ENCODE peak calls at places on chromosomes 7 and 10, in four cellular contexts. E is lower lobe of right lung; T is CD4-positive, alpha-beta T cell; M is cardiac fibroblast. G is an unnamed sample.

GRCh38 chr7:23544913-23545354 is 13.2 kb upstream of the TRA2A start:
- DNase-seq in M (peak; percentile 61), E (no peak), T (no peak), G (peak; percentile 75)

GRCh38 chr7:75663302-75663907 is 75.3 kb downstream of the HIP1 start:
- DNase-seq in M (no peak), T (no peak), E (no peak), G (no peak)

GRCh38 chr7:150383710-150384397 is 4.7 kb downstream of the ZNF775 start:
- DNase-seq in T (no peak), M (no peak), E (no peak), G (no peak)

GRCh38 chr10:132421377-132422168 is 24.6 kb downstream of the PWWP2B start:
- DNase-seq in E (peak; percentile 91), M (peak; percentile 46), T (no peak), G (peak; percentile 45)

GRCh38 chr10:71262027-71262426 is 49.7 kb downstream of the UNC5B start:
- DNase-seq in M (no peak), T (no peak), E (no peak), G (no peak)

GRCh38 chr10:88117227-88117626 is 253.8 kb downstream of the PTEN start:
- DNase-seq in T (no peak), M (no peak), E (no peak), G (no peak)

GRCh38 chr7:5439572-5440496 is 16.2 kb upstream of the TNRC18 start:
- DNase-seq in T (no peak), E (no peak), M (no peak), G (no peak)

GRCh38 chr7:45293295-45293942 is 135.8 kb downstream of the RAMP3 start:
- DNase-seq in E (no peak), M (no peak), T (no peak), G (no peak)

GRCh38 chr7:2313450-2314208 is 612 bp downstream of the SNX8 start:
- DNase-seq in M (peak; percentile 32), T (no peak), E (no peak), G (peak; percentile 8)

GRCh38 chr10:83522456-83522855 is 616.9 kb upstream of the GHITM start:
- DNase-seq in M (no peak), T (no peak), E (no peak), G (no peak)

GRCh38 chr10:19921300-19922140 is 105.3 kb downstream of the PLXDC2 start:
- DNase-seq in M (peak; percentile 87), E (no peak), T (no peak), G (peak; percentile 65)

GRCh38 chr7:149027055-149027454 is 1.2 kb downstream of the PDIA4 start:
- DNase-seq in E (no peak), M (peak; percentile 18), T (no peak), G (no peak)

GRCh38 chr10:32951111-32951510 is 6.9 kb downstream of the ITGB1 start:
- DNase-seq in T (no peak), E (no peak), M (no peak), G (no peak)

GRCh38 chr7:85396676-85397075 is 209.8 kb upstream of the SEMA3D start:
- DNase-seq in M (no peak), T (no peak), E (no peak), G (no peak)

GRCh38 chr10:64376169-64376568 is 855.0 kb downstream of the REEP3 start:
- DNase-seq in T (no peak), E (no peak), M (no peak), G (peak; percentile 8)

GRCh38 chr7:31253486-31253885 is 87.0 kb downstream of the NEUROD6 start:
- DNase-seq in T (no peak), E (no peak), M (no peak), G (no peak)

GRCh38 chr10:36023939-36024338 is 381.8 kb upstream of the FZD8 start:
- DNase-seq in M (peak; percentile 95), E (no peak), T (no peak), G (peak; percentile 68)

GRCh38 chr7:30750010-30750409 is 1.9 kb upstream of the INMT start:
- DNase-seq in E (no peak), T (no peak), M (no peak), G (no peak)

GRCh38 chr10:92662852-92663251 is 26.9 kb upstream of the HHEX start:
- DNase-seq in M (no peak), T (no peak), E (no peak), G (no peak)

GRCh38 chr10:13990918-13991317 is 339.8 kb downstream of the FRMD4A start:
- DNase-seq in M (peak; percentile 71), T (no peak), E (no peak), G (no peak)

GRCh38 chr7:128783143-128783799 is 7.7 kb upstream of the OPN1SW start:
- DNase-seq in M (peak; percentile 93), T (no peak), E (no peak), G (peak; percentile 47)

GRCh38 chr7:128703605-128704004 is 31.5 kb downstream of the GARIN1A start:
- DNase-seq in M (no peak), E (no peak), T (no peak), G (no peak)

GRCh38 chr7:28774529-28775057 is 183.5 kb downstream of the TRIL start:
- DNase-seq in E (no peak), T (no peak), M (no peak), G (no peak)

GRCh38 chr10:49384268-49384953 is 11.5 kb downstream of the DRGX start:
- DNase-seq in T (no peak), E (no peak), M (no peak), G (no peak)

GRCh38 chr7:108118959-108119358 is 11.2 kb downstream of the LAMB4 start:
- DNase-seq in E (no peak), M (no peak), T (no peak), G (no peak)

GRCh38 chr7:149843566-149843965 is 5.4 kb downstream of the ZNF862 start:
- DNase-seq in M (no peak), E (no peak), T (no peak), G (no peak)

GRCh38 chr10:102628451-102628911 is 15.8 kb upstream of the TRIM8 start:
- DNase-seq in E (peak; percentile 69), M (peak; percentile 56), T (no peak), G (peak; percentile 70)

GRCh38 chr10:88849224-88849623 is 2.4 kb downstream of the ANKRD22 start:
- DNase-seq in E (no peak), M (peak; percentile 73), T (no peak), G (peak; percentile 8)

GRCh38 chr10:47340613-47341170 is 7.5 kb upstream of the RBP3 start:
- DNase-seq in M (peak; percentile 70), E (no peak), T (peak; percentile 68), G (peak; percentile 60)
- TF ChIP-seq CTCF in M (peak; percentile 93), E (peak; percentile 94), T (peak; percentile 99), G (peak; percentile 93)

GRCh38 chr10:116385311-116385710 is 42.3 kb upstream of the PNLIPRP3 start:
- DNase-seq in E (no peak), T (no peak), M (no peak), G (no peak)

GRCh38 chr10:116382290-116382689 is 45.4 kb upstream of the PNLIPRP3 start:
- DNase-seq in T (no peak), E (no peak), M (no peak), G (no peak)

GRCh38 chr10:116385994-116386809 is 41.4 kb upstream of the PNLIPRP3 start:
- DNase-seq in T (no peak), E (no peak), M (peak; percentile 62), G (peak; percentile 45)
- TF ChIP-seq CTCF in T (peak; percentile 65), E (peak; percentile 49), M (peak; percentile 42), G (peak; percentile 59)

DNA sequence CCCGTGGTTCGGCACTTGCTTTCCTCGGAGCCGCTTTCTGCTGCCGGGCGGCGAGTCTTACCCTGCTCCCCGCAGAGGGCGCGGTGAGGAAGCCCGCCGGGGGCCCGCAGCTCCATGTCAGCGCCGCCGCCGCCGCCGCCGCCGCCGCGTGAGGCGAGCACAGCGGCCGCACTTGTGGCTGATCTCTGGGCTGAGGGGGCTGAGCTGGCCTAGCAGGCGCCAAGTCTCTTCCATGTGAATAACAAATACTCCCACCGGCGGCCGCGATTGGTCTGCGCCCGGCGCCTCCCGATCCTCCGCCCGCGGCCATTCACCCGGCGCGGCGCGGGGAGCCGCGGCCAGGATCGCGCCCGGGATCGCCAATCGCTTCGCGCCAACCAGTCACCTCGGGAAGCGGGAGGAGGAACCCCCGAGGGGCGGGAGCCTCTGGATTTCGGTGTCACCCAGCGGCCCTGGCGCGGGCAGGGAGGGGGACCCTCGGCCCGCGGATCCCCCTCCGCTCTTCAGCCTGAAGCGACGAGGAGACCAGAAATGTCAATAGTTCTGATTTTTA is at the start of gene GRM8:
- DNase-seq in T (no peak), M (peak; percentile 29), E (peak; percentile 51), G (no peak)
- TF ChIP-seq CTCF in T (no peak), M (no peak), E (no peak), G (no peak)

GRCh38 chr7:103068429-103069403 is 5.9 kb downstream of the FBXL13 start:
- DNase-seq in E (no peak), M (no peak), T (no peak), G (no peak)

GRCh38 chr7:103071000-103071399 is 3.6 kb downstream of the FBXL13 start:
- DNase-seq in E (no peak), M (no peak), T (no peak), G (no peak)

GRCh38 chr7:103063895-103064294 is 10.7 kb downstream of the FBXL13 start:
- DNase-seq in E (no peak), T (no peak), M (no peak), G (no peak)

GRCh38 chr7:103065666-103066065 is 8.9 kb downstream of the FBXL13 start:
- DNase-seq in E (no peak), M (peak; percentile 46), T (peak; percentile 7), G (peak; percentile 57)
- TF ChIP-seq CTCF in E (peak; percentile 43), M (peak; percentile 69), T (no peak), G (peak; percentile 39)

GRCh38 chr7:50858528-50859245 is 76.0 kb upstream of the GRB10 start:
- DNase-seq in E (no peak), T (no peak), M (no peak), G (no peak)

GRCh38 chr7:50855526-50855925 is 72.8 kb upstream of the GRB10 start:
- DNase-seq in T (no peak), E (no peak), M (no peak), G (no peak)

GRCh38 chr7:50856231-50856630 is 73.5 kb upstream of the GRB10 start:
- DNase-seq in T (no peak), E (no peak), M (no peak), G (no peak)

GRCh38 chr7:50856821-50857220 is 74.1 kb upstream of the GRB10 start:
- DNase-seq in E (no peak), M (peak; percentile 15), T (no peak), G (no peak)

DNA sequence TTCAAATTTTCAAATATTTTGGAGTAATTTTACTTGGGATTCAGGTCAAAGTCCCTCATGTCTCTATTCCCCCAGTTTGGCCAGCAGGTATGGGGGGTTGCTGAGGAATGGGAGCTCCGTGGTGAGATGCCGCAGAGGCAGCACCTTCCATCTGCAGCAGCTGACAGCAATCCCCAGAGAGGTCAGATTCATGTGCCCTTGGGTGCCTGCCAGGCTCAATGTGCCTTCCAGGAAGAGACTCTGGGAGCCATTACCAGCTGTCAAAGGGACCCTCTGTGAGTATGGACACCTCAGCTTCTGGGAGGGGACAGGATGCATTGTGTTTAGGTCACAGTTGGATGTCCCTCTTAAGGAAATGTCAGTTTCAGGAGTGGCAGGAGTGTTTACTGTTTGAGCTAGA is 75.1 kb upstream of the GRB10 start:
- DNase-seq in T (no peak), M (no peak), E (no peak), G (no peak)
- TF ChIP-seq CTCF in T (no peak), M (no peak), E (no peak), G (no peak)

DNA sequence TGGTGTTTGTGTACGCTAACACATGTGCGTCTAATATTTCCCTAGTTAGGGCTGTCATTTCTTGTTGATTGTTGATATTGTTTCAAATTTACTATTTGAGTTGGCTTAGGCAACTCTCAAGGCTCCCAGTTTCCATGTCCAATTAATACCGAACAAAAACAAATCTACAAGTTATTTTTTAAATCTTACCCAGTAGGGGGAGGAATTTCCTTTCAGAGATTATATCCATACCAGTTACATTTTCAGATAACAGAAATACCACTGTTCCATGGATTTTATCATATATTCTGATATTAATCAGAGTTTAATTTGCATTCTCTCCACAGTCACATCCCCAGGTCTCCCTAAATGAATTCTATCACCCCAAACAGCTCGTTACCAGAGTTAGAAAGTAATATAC is 7.2 kb upstream of the AKR1B10 start:
- DNase-seq in E (no peak), M (peak; percentile 40), T (no peak), G (peak; percentile 23)
- TF ChIP-seq CTCF in E (no peak), M (no peak), T (no peak), G (no peak)